ENCODE peak calls at places on chromosomes 3 and 15, in four cellular contexts. Q is LHCN-M2, Z is HTR-8/SVneo, Y is T-cell. F is an unnamed sample.

GRCh38 chr3:134460965-134461364 is 24.8 kb downstream of the ANAPC13 start:
- DNase-seq in Z (no peak), Q (peak), Y (no peak), F (no peak)

GRCh38 chr3:134229038-134229437 is 21.6 kb downstream of the RYK start:
- DNase-seq in Y (no peak), Q (no peak), Z (no peak), F (no peak)

GRCh38 chr3:59563072-59563605 is 513.3 kb upstream of the CFAP20DC start:
- DNase-seq in Q (peak), Z (no peak), Y (no peak), F (no peak)

GRCh38 chr3:46024131-46024530 is 3.2 kb downstream of the XCR1 start:
- DNase-seq in Y (no peak), Q (no peak), Z (no peak), F (no peak)

GRCh38 chr3:41033956-41034519 is 165.3 kb upstream of the CTNNB1 start:
- DNase-seq in Y (no peak), Q (no peak), Z (no peak), F (no peak)

GRCh38 chr3:47890037-47890831 is 87.3 kb downstream of the DHX30 start:
- DNase-seq in Y (no peak), Z (no peak), Q (no peak), F (no peak)

GRCh38 chr3:171971919-171972526 is 67.4 kb upstream of the FNDC3B start:
- DNase-seq in Q (no peak), Y (no peak), Z (no peak), F (no peak)

GRCh38 chr15:74036271-74037170 is 42.0 kb downstream of the PML start:
- DNase-seq in Q (peak), Z (peak), Y (no peak), F (no peak)

GRCh38 chr15:59371458-59372351 is 966 bp downstream of the MYO1E start:
- DNase-seq in Y (no peak), Z (no peak), Q (peak), F (no peak)

GRCh38 chr3:158936530-158937113 is 134.8 kb downstream of the MFSD1 start:
- DNase-seq in Q (no peak), Y (no peak), Z (no peak), F (no peak)

GRCh38 chr3:98563661-98564281 is 29.6 kb downstream of the CPOX start:
- DNase-seq in Z (peak), Y (peak), Q (peak), F (no peak)

GRCh38 chr15:39102431-39102830 is 478.4 kb upstream of the THBS1 start:
- DNase-seq in Q (no peak), Y (no peak), Z (no peak), F (no peak)

GRCh38 chr3:194233150-194233549 is 97.2 kb downstream of the HES1 start:
- DNase-seq in Y (no peak), Q (no peak), Z (no peak), F (no peak)

GRCh38 chr3:61574854-61575253 is 13.5 kb downstream of the PTPRG start:
- DNase-seq in Y (no peak), Z (peak), Q (peak), F (no peak)

GRCh38 chr15:31077181-31077580 is 24.3 kb downstream of the TRPM1 start:
- DNase-seq in Q (no peak), Y (no peak), Z (no peak), F (no peak)

GRCh38 chr3:57545636-57546268 is 1.6 kb upstream of the DNAH12 start:
- DNase-seq in Z (no peak), Q (no peak), Y (no peak), F (no peak)

GRCh38 chr3:117128876-117129275 is 419.3 kb downstream of the TUSC7 start:
- DNase-seq in Y (no peak), Z (no peak), Q (no peak), F (no peak)

GRCh38 chr3:31918179-31919165 is 62.6 kb downstream of the OSBPL10 start:
- DNase-seq in Q (no peak), Z (no peak), Y (no peak), F (no peak)

GRCh38 chr3:160837394-160837975 is 81.5 kb downstream of the PPM1L start:
- DNase-seq in Y (no peak), Z (no peak), Q (no peak), F (no peak)

GRCh38 chr15:66588537-66588936 is 22.7 kb upstream of the LCTL start:
- DNase-seq in Q (no peak), Y (no peak), Z (no peak), F (no peak)

GRCh38 chr3:180820400-180820799 is 92.1 kb upstream of the FXR1 start:
- DNase-seq in Y (no peak), Z (no peak), Q (no peak), F (no peak)

GRCh38 chr3:197195326-197195725 is 103.1 kb downstream of the DLG1 start:
- DNase-seq in Z (no peak), Q (no peak), Y (no peak), F (no peak)